ENCODE peak calls at places on chromosomes 13 and 19, in nine cellular contexts. L is ascending aorta, M is endothelial cell, C is B cell, X is tibial artery, J is thoracic aorta, V is Calu3, B is RWPE1, P is iPS-NIHi11. U is an unnamed sample.

GRCh38 chr19:355134-355533 is 10.5 kb upstream of the MIER2 start:
- DNase-seq in L (no peak), M (no peak), C (no peak), X (no peak), J (no peak), V (no peak), B (no peak), P (no peak), U (peak; percentile 60)

GRCh38 chr13:76017861-76018556 is 381.9 kb downstream of the LMO7 start:
- DNase-seq in L (no peak), M (no peak), C (no peak), X (no peak), J (no peak), V (no peak), B (no peak), P (no peak), U (no peak)

GRCh38 chr19:772730-773436 is 22.0 kb downstream of the MISP start:
- DNase-seq in L (no peak), M (peak; percentile 35), C (no peak), X (no peak), J (no peak), V (no peak), B (no peak), P (peak; percentile 70), U (no peak)

GRCh38 chr13:45695198-45695730 is 6.9 kb upstream of the CBY2 start:
- DNase-seq in L (no peak), M (no peak), C (no peak), X (no peak), J (no peak), V (no peak), B (no peak), P (no peak), U (no peak)

GRCh38 chr19:41861846-41862245 is 1.8 kb downstream of the RPS19 start:
- DNase-seq in L (no peak), M (no peak), C (no peak), X (no peak), J (no peak), V (no peak), B (no peak), P (no peak), U (no peak)

GRCh38 chr13:46640843-46641242 is 87.9 kb downstream of the LRCH1 start:
- DNase-seq in L (no peak), M (no peak), C (no peak), X (no peak), J (no peak), V (no peak), B (peak; percentile 12), P (no peak), U (no peak)

GRCh38 chr13:105177265-105177900 is 1358.1 kb downstream of the EFNB2 start:
- DNase-seq in L (no peak), M (no peak), C (no peak), X (no peak), J (no peak), V (no peak), B (no peak), P (no peak), U (no peak)

GRCh38 chr13:110509971-110510786 is 51.3 kb downstream of the RAB20 start:
- DNase-seq in L (no peak), M (no peak), C (peak; percentile 7), X (no peak), J (no peak), V (no peak), B (no peak), P (no peak), U (no peak)

GRCh38 chr19:7883796-7884570 is 4.3 kb upstream of the LRRC8E start:
- DNase-seq in L (no peak), M (no peak), C (no peak), X (no peak), J (no peak), V (no peak), B (no peak), P (no peak), U (no peak)

GRCh38 chr13:106906431-106906996 is 338.6 kb upstream of the ARGLU1 start:
- DNase-seq in L (no peak), M (no peak), C (no peak), X (no peak), J (no peak), V (no peak), B (no peak), P (no peak), U (no peak)

GRCh38 chr19:4653793-4654436 is 14.6 kb downstream of the TNFAIP8L1 start:
- DNase-seq in L (no peak), M (no peak), C (no peak), X (no peak), J (no peak), V (no peak), B (no peak), P (no peak), U (no peak)

GRCh38 chr19:37654118-37654517 is 1.1 kb downstream of the ZFP30 start:
- DNase-seq in L (no peak), M (no peak), C (no peak), X (no peak), J (no peak), V (no peak), B (peak; percentile 9), P (no peak), U (no peak)

GRCh38 chr13:113963376-113963775 is 10.5 kb downstream of the C13orf46 start:
- DNase-seq in L (no peak), M (no peak), C (no peak), X (no peak), J (no peak), V (no peak), B (no peak), P (no peak), U (no peak)

GRCh38 chr13:107767119-107767518 is 448.2 kb downstream of the LIG4 start:
- DNase-seq in L (no peak), M (no peak), C (no peak), X (no peak), J (no peak), V (no peak), B (no peak), P (no peak), U (no peak)

GRCh38 chr13:18959229-18959628 is 222.4 kb downstream of the TUBA3C start:
- DNase-seq in L (no peak), M (no peak), C (no peak), X (no peak), J (no peak), V (no peak), B (no peak), P (no peak), U (no peak)

GRCh38 chr19:19480688-19481087 is 34.7 kb downstream of the TSSK6 start:
- DNase-seq in L (no peak), M (no peak), C (no peak), X (no peak), J (no peak), V (no peak), B (no peak), P (no peak), U (no peak)

GRCh38 chr19:20051841-20052768 is 12.8 kb upstream of the ZNF682 start:
- DNase-seq in L (peak; percentile 91), M (peak; percentile 90), C (peak; percentile 68), X (peak; percentile 98), J (peak; percentile 89), V (peak; percentile 71), B (peak; percentile 79), P (peak; percentile 90), U (peak; percentile 97)

GRCh38 chr19:47112166-47112663 is 1.4 kb downstream of the ZC3H4 start:
- DNase-seq in L (no peak), M (peak; percentile 66), C (peak; percentile 90), X (peak; percentile 88), J (no peak), V (peak; percentile 90), B (peak; percentile 55), P (peak; percentile 70), U (peak; percentile 96)

GRCh38 chr13:112332727-112333126 is 43.4 kb upstream of the SPACA7 start:
- DNase-seq in L (no peak), M (no peak), C (no peak), X (no peak), J (no peak), V (no peak), B (no peak), P (no peak), U (no peak)

GRCh38 chr19:38742296-38742695 is 2.0 kb downstream of the CAPN12 start:
- DNase-seq in L (no peak), M (no peak), C (no peak), X (no peak), J (no peak), V (no peak), B (no peak), P (peak; percentile 2), U (no peak)

GRCh38 chr13:41130356-41130755 is 2.2 kb downstream of the KBTBD6 start:
- DNase-seq in L (no peak), M (no peak), C (no peak), X (no peak), J (no peak), V (no peak), B (no peak), P (no peak), U (no peak)

GRCh38 chr19:4800591-4801081 is 9.1 kb downstream of the FEM1A start:
- DNase-seq in L (no peak), M (no peak), C (no peak), X (no peak), J (no peak), V (peak; percentile 86), B (peak; percentile 64), P (no peak), U (peak; percentile 93)

GRCh38 chr13:30108913-30109237 is 198.5 kb downstream of the KATNAL1 start:
- DNase-seq in L (no peak), M (no peak), C (no peak), X (no peak), J (no peak), V (peak; percentile 79), B (peak; percentile 80), P (no peak), U (peak; percentile 79)

GRCh38 chr19:46821512-46822359 is 28.9 kb downstream of the AP2S1 start:
- DNase-seq in L (no peak), M (no peak), C (peak; percentile 83), X (no peak), J (no peak), V (no peak), B (no peak), P (no peak), U (no peak)

GRCh38 chr19:16899566-16900075 is 10.8 kb downstream of the F2RL3 start:
- DNase-seq in L (no peak), M (peak; percentile 60), C (peak; percentile 55), X (no peak), J (no peak), V (peak; percentile 44), B (no peak), P (peak; percentile 75), U (no peak)

GRCh38 chr13:20161275-20161950 is 561 bp upstream of the GJA3 start:
- DNase-seq in L (no peak), M (no peak), C (peak; percentile 87), X (no peak), J (no peak), V (peak; percentile 24), B (no peak), P (no peak), U (no peak)

GRCh38 chr19:45825917-45826893 is 11.1 kb upstream of the RSPH6A start:
- DNase-seq in L (no peak), M (no peak), C (no peak), X (no peak), J (no peak), V (no peak), B (no peak), P (no peak), U (no peak)

GRCh38 chr13:105193026-105193425 is 1342.4 kb downstream of the EFNB2 start:
- DNase-seq in L (no peak), M (no peak), C (no peak), X (no peak), J (no peak), V (no peak), B (no peak), P (no peak), U (no peak)

GRCh38 chr19:1247747-1248453 is 483 bp upstream of the MIDN start:
- DNase-seq in L (peak; percentile 75), M (peak; percentile 66), C (no peak), X (peak; percentile 62), J (no peak), V (peak; percentile 74), B (no peak), P (no peak), U (peak; percentile 57)

GRCh38 chr19:14114854-14115253 is 2.7 kb downstream of the PRKACA start:
- DNase-seq in L (no peak), M (peak; percentile 72), C (peak; percentile 64), X (peak; percentile 57), J (no peak), V (peak; percentile 71), B (no peak), P (peak; percentile 66), U (peak; percentile 89)

GRCh38 chr19:51511353-51511752 is 9.8 kb upstream of the SIGLEC12 start:
- DNase-seq in L (no peak), M (peak; percentile 30), C (peak; percentile 39), X (no peak), J (no peak), V (no peak), B (no peak), P (peak; percentile 79), U (no peak)